ENCODE peak calls at places on chromosomes 16 and 17, in five cellular contexts. G is psoas muscle, Q is thoracic aorta, L is mammary epithelial cell, M is fibroblast of villous mesenchyme. C is an unnamed sample.

GRCh38 chr16:68358951-68359350 is 48.1 kb downstream of the PRMT7 start:
- DNase-seq in Q (no peak), L (no peak), M (no peak), G (no peak), C (no peak)

GRCh38 chr16:29898135-29898534 is 1.2 kb downstream of the SEZ6L2 start:
- DNase-seq in M (no peak), L (no peak), Q (no peak), G (no peak), C (no peak)

GRCh38 chr16:28863929-28864886 is 565 bp downstream of the SH2B1 start:
- DNase-seq in L (peak; percentile 29), Q (no peak), M (peak; percentile 53), G (no peak), C (peak; percentile 50)

GRCh38 chr17:56468840-56469239 is 124.7 kb upstream of the NOG start:
- DNase-seq in L (no peak), Q (no peak), M (no peak), G (no peak), C (no peak)

GRCh38 chr17:45791041-45791582 is 7.0 kb downstream of the CRHR1 start:
- DNase-seq in L (no peak), M (no peak), G (no peak), Q (no peak), C (no peak)

GRCh38 chr17:41870627-41871026 is 5.4 kb upstream of the KLHL11 start:
- DNase-seq in L (no peak), M (no peak), G (peak; percentile 8), Q (no peak), C (no peak)

GRCh38 chr17:63772801-63773271 is 561 bp downstream of the CCDC47 start:
- DNase-seq in M (peak; percentile 57), Q (no peak), L (peak; percentile 44), G (no peak), C (peak; percentile 31)

GRCh38 chr16:85148959-85149358 is 36.7 kb upstream of the CIBAR2 start:
- DNase-seq in L (no peak), M (peak; percentile 49), Q (no peak), G (no peak), C (peak; percentile 50)

GRCh38 chr17:81030726-81031570 is 4.0 kb upstream of the BAIAP2 start:
- DNase-seq in Q (no peak), L (no peak), G (peak; percentile 52), M (no peak), C (peak; percentile 31)

GRCh38 chr17:83186226-83186625 is 106.8 kb downstream of the METRNL start:
- DNase-seq in Q (no peak), L (no peak), G (peak; percentile 24), M (no peak), C (no peak)

GRCh38 chr16:66342294-66342900 is 24.1 kb upstream of the CDH5 start:
- DNase-seq in M (peak; percentile 6), L (no peak), Q (no peak), G (no peak), C (peak; percentile 39)

GRCh38 chr16:30797670-30798309 is 10.8 kb upstream of the ZNF629 start:
- DNase-seq in M (no peak), Q (no peak), L (no peak), G (no peak), C (no peak)

GRCh38 chr17:37079735-37080134 is 131.0 kb downstream of the AATF start:
- DNase-seq in Q (no peak), L (peak; percentile 48), G (no peak), M (peak; percentile 78), C (peak; percentile 79)

GRCh38 chr17:77421635-77421982 is 280.8 kb downstream of the SEC14L1 start:
- DNase-seq in L (no peak), Q (no peak), M (no peak), G (no peak), C (no peak)

GRCh38 chr16:89122322-89122831 is 28.7 kb downstream of the ACSF3 start:
- DNase-seq in G (peak; percentile 20), M (no peak), L (no peak), Q (no peak), C (no peak)

GRCh38 chr17:8122391-8122922 is 1.4 kb downstream of the HES7 start:
- DNase-seq in G (no peak), M (peak; percentile 53), Q (no peak), L (peak; percentile 53), C (no peak)

GRCh38 chr16:15466886-15467781 is 32.7 kb downstream of the BMERB1 start:
- DNase-seq in L (no peak), Q (no peak), M (peak; percentile 13), G (no peak), C (peak; percentile 38)
- TF ChIP-seq CTCF in L (peak; percentile 45), Q (no peak), M (peak; percentile 15), G (peak; percentile 43), C (peak; percentile 29)

DNA sequence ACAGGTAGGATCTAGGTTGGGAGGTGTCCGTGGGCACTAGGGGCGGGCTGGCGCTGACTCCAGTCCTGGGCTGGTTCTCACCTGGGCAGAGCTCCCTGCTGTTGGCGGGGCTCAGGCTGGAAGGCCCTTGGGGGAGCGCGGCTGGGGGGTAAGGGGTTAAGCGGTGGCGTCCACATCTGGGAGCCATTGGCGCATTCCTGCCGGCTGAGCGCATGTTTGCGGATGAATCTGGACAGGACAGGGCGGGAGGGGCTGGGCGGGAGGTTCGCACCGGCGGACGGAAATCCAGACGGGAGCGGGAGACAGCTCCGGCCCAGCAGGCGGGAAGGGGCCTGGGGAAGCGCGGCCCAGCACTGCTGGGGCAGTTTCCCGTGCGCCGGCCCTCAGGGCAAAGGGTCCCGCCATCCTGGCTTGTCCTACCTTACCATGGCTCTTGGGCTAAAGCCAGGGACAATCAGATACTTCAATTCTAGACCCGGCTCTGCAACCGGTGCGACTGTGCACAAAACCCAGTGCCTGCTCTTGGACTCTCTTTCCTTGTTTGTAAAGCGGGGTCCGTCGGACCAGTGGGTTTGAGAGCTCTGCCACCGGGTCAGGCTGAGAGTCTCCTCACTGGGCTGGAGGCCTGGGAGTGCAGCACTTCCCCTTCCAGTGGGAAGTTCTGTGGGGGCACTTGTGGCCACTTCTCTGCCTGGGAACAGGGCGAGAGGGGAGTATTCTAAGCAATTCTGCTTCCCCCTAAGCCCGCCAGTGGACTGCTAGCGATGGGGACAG is 7.8 kb downstream of the RARA start:
- DNase-seq in M (peak; percentile 83), Q (no peak), G (peak; percentile 84), L (peak; percentile 69), C (peak; percentile 76)
- H3K4me3 ChIP-seq in M (peak overlapping the region; percentile 43), Q (peak overlapping the region; percentile 99), G (peak overlapping the region; percentile 95), L (peak overlapping the region; percentile 81), C (peak overlapping the region; percentile 96)

GRCh38 chr16:2483160-2483559 is 8.2 kb downstream of the TBC1D24 start:
- DNase-seq in M (peak; percentile 48), L (no peak), G (no peak), Q (no peak), C (no peak)

GRCh38 chr16:2485811-2486507 is 11.0 kb downstream of the TBC1D24 start:
- DNase-seq in M (no peak), L (no peak), G (no peak), Q (no peak), C (no peak)

GRCh38 chr16:2484898-2485508 is 10.1 kb downstream of the TBC1D24 start:
- DNase-seq in M (peak; percentile 27), L (no peak), Q (no peak), G (no peak), C (no peak)

GRCh38 chr16:2482181-2483107 is 7.5 kb downstream of the TBC1D24 start:
- DNase-seq in Q (no peak), M (peak; percentile 77), L (peak; percentile 43), G (peak; percentile 87), C (peak; percentile 55)

DNA sequence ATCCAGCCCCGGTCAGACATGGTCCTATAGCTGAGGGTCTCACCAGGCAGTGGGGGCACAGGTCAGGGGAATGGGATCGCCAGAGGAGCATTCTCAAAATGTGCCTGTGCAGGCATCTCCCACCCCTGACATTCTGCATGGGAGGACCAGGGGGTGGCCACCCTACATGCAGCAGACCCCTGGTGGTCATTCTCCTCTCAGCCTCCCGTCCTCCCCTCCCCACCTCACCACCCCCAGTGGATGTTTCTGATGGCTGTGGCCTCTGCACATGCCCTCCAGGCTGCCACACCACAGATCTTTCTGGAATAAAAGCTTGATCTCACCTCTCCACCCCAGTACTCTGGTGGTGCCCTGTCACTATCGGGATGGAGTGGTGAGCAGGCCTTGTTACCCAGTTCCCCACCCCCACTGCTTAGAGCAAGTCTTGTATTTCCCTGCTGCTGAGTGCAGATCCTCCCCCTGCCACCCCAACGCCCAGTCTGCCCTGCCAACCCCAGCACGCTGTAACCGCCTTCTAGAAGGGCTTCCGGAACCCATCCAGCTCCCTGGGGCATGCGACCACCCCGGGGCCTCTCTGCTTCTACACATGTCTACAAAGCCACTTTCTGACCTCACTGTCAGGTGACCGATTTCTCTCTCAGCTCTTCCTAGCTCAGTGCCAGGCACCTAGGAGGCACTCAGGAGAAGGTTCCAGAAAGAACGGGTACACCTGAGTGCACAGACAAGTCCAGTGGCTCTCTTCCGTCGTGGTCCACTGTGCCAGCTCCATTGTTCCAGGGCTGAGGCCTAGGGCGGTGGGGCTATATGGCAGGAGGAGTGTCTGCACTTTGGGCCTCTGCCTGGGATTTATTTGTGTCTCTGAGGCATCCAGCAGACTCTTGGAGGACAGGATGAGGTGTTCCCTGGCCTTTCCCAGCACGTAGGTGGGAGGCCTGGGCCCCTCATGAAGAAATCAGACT is 9.3 kb downstream of the TBC1D24 start:
- DNase-seq in L (no peak), M (no peak), G (no peak), Q (no peak), C (no peak)
- TF ChIP-seq CTCF in L (no peak), M (no peak), G (no peak), Q (no peak), C (no peak)

DNA sequence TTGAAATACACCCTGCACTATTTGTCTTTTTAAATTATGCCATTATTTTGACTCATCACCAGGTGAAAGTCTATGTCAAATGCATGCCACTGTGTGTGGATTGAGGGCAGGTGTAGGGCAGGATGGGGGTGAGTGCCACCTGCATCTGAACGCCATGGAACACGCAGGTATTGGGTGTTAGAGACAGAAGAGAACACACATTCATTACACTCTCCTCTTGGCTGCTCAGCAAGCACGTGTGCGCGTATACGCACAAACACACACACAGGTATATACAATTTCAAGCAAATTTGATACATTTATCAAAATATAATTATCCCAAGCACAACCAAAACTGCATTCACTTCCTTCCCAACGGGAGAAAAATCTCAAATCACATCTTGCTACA is 268.9 kb downstream of the NTN1 start:
- DNase-seq in Q (no peak), L (no peak), G (no peak), M (no peak), C (no peak)
- H3K4me3 ChIP-seq in Q (no peak overlapping the region), L (peak overlapping the region; percentile 1), G (no peak overlapping the region), M (no peak overlapping the region), C (no peak overlapping the region)